ENCODE peak calls at places on chromosomes 1 and 21, in nine cellular contexts. One of them, this sample, is unnamed.

GRCh38 chr21:45818276-45818903 is 163.2 kb upstream of the COL6A1 start:
- DNase-seq in iPS-NIHi11: no peak
- DNase-seq in T follicular helper cell: no peak
- DNase-seq in NCI-H1105 treated with DMSO at 0.1 percent for 48 hours: no peak
- DNase-seq in iPS DF 6.9: no peak
- DNase-seq in Caki2: no peak
- DNase-seq in left ventricle myocardium inferior: no peak
- DNase-seq in heart left ventricle: no peak
- DNase-seq in HT-29: no peak
- DNase-seq in this sample: no peak

GRCh38 chr1:219659682-219660081 is 46.8 kb upstream of the ZC3H11B start:
- DNase-seq in iPS-NIHi11: peak; percentile 12
- DNase-seq in T follicular helper cell: no peak
- DNase-seq in NCI-H1105 treated with DMSO at 0.1 percent for 48 hours: no peak
- DNase-seq in iPS DF 6.9: no peak
- DNase-seq in Caki2: no peak
- DNase-seq in left ventricle myocardium inferior: no peak
- DNase-seq in heart left ventricle: no peak
- DNase-seq in HT-29: no peak
- DNase-seq in this sample: no peak

GRCh38 chr1:83500987-83501591 is 497.8 kb downstream of the TTLL7 start:
- DNase-seq in iPS-NIHi11: no peak
- DNase-seq in T follicular helper cell: no peak
- DNase-seq in NCI-H1105 treated with DMSO at 0.1 percent for 48 hours: no peak
- DNase-seq in iPS DF 6.9: no peak
- DNase-seq in Caki2: no peak
- DNase-seq in left ventricle myocardium inferior: no peak
- DNase-seq in heart left ventricle: no peak
- DNase-seq in HT-29: peak; percentile 7
- DNase-seq in this sample: no peak

GRCh38 chr1:169115891-169116585 is 9.5 kb downstream of the ATP1B1 start:
- DNase-seq in iPS-NIHi11: no peak
- DNase-seq in T follicular helper cell: no peak
- DNase-seq in NCI-H1105 treated with DMSO at 0.1 percent for 48 hours: no peak
- DNase-seq in iPS DF 6.9: no peak
- DNase-seq in Caki2: peak; percentile 99
- DNase-seq in left ventricle myocardium inferior: peak; percentile 48
- DNase-seq in heart left ventricle: peak; percentile 58
- DNase-seq in HT-29: peak; percentile 76
- DNase-seq in this sample: no peak

GRCh38 chr1:213464786-213465460 is 413.9 kb downstream of the RPS6KC1 start:
- DNase-seq in iPS-NIHi11: no peak
- DNase-seq in T follicular helper cell: no peak
- DNase-seq in NCI-H1105 treated with DMSO at 0.1 percent for 48 hours: no peak
- DNase-seq in iPS DF 6.9: no peak
- DNase-seq in Caki2: no peak
- DNase-seq in left ventricle myocardium inferior: no peak
- DNase-seq in heart left ventricle: no peak
- DNase-seq in HT-29: peak; percentile 31
- DNase-seq in this sample: no peak

GRCh38 chr1:228735871-228736586 is 750 bp downstream of the RHOU start:
- DNase-seq in iPS-NIHi11: peak; percentile 47
- DNase-seq in T follicular helper cell: no peak
- DNase-seq in NCI-H1105 treated with DMSO at 0.1 percent for 48 hours: peak; percentile 36
- DNase-seq in iPS DF 6.9: no peak
- DNase-seq in Caki2: no peak
- DNase-seq in left ventricle myocardium inferior: peak; percentile 37
- DNase-seq in heart left ventricle: peak; percentile 33
- DNase-seq in HT-29: peak; percentile 72
- DNase-seq in this sample: peak; percentile 65

GRCh38 chr1:62952596-62952995 is 168.7 kb downstream of the ATG4C start:
- DNase-seq in iPS-NIHi11: no peak
- DNase-seq in T follicular helper cell: no peak
- DNase-seq in NCI-H1105 treated with DMSO at 0.1 percent for 48 hours: no peak
- DNase-seq in iPS DF 6.9: no peak
- DNase-seq in Caki2: no peak
- DNase-seq in left ventricle myocardium inferior: no peak
- DNase-seq in heart left ventricle: no peak
- DNase-seq in HT-29: no peak
- DNase-seq in this sample: no peak

GRCh38 chr1:18949689-18950414 is 6.6 kb downstream of the IFFO2 start:
- DNase-seq in iPS-NIHi11: peak; percentile 50
- DNase-seq in T follicular helper cell: no peak
- DNase-seq in NCI-H1105 treated with DMSO at 0.1 percent for 48 hours: no peak
- DNase-seq in iPS DF 6.9: no peak
- DNase-seq in Caki2: peak; percentile 55
- DNase-seq in left ventricle myocardium inferior: no peak
- DNase-seq in heart left ventricle: no peak
- DNase-seq in HT-29: peak; percentile 70
- DNase-seq in this sample: no peak

GRCh38 chr1:64923294-64923718 is 43.0 kb downstream of the JAK1 start:
- DNase-seq in iPS-NIHi11: no peak
- DNase-seq in T follicular helper cell: no peak
- DNase-seq in NCI-H1105 treated with DMSO at 0.1 percent for 48 hours: peak; percentile 14
- DNase-seq in iPS DF 6.9: no peak
- DNase-seq in Caki2: no peak
- DNase-seq in left ventricle myocardium inferior: no peak
- DNase-seq in heart left ventricle: no peak
- DNase-seq in HT-29: no peak
- DNase-seq in this sample: no peak

GRCh38 chr21:44650265-44650972 is 4.0 kb downstream of the KRTAP12-4 start:
- DNase-seq in iPS-NIHi11: no peak
- DNase-seq in T follicular helper cell: no peak
- DNase-seq in NCI-H1105 treated with DMSO at 0.1 percent for 48 hours: no peak
- DNase-seq in iPS DF 6.9: no peak
- DNase-seq in Caki2: no peak
- DNase-seq in left ventricle myocardium inferior: no peak
- DNase-seq in heart left ventricle: no peak
- DNase-seq in HT-29: no peak
- DNase-seq in this sample: no peak

GRCh38 chr1:231626951-231627614 is 493 bp downstream of the DISC1 start:
- DNase-seq in iPS-NIHi11: peak; percentile 82
- DNase-seq in T follicular helper cell: peak; percentile 24
- DNase-seq in NCI-H1105 treated with DMSO at 0.1 percent for 48 hours: no peak
- DNase-seq in iPS DF 6.9: peak; percentile 50
- DNase-seq in Caki2: peak; percentile 38
- DNase-seq in left ventricle myocardium inferior: peak; percentile 80
- DNase-seq in heart left ventricle: peak; percentile 84
- DNase-seq in HT-29: no peak
- DNase-seq in this sample: no peak

GRCh38 chr1:235105051-235106043 is 23.3 kb downstream of the TOMM20 start:
- DNase-seq in iPS-NIHi11: no peak
- DNase-seq in T follicular helper cell: no peak
- DNase-seq in NCI-H1105 treated with DMSO at 0.1 percent for 48 hours: peak; percentile 48
- DNase-seq in iPS DF 6.9: no peak
- DNase-seq in Caki2: no peak
- DNase-seq in left ventricle myocardium inferior: no peak
- DNase-seq in heart left ventricle: no peak
- DNase-seq in HT-29: no peak
- DNase-seq in this sample: no peak

GRCh38 chr1:169784102-169784501 is 10.6 kb downstream of the METTL18 start:
- DNase-seq in iPS-NIHi11: no peak
- DNase-seq in T follicular helper cell: no peak
- DNase-seq in NCI-H1105 treated with DMSO at 0.1 percent for 48 hours: no peak
- DNase-seq in iPS DF 6.9: no peak
- DNase-seq in Caki2: no peak
- DNase-seq in left ventricle myocardium inferior: no peak
- DNase-seq in heart left ventricle: no peak
- DNase-seq in HT-29: no peak
- DNase-seq in this sample: no peak

GRCh38 chr1:59680044-59680443 is 134.7 kb upstream of the HOOK1 start:
- DNase-seq in iPS-NIHi11: no peak
- DNase-seq in T follicular helper cell: no peak
- DNase-seq in NCI-H1105 treated with DMSO at 0.1 percent for 48 hours: no peak
- DNase-seq in iPS DF 6.9: no peak
- DNase-seq in Caki2: no peak
- DNase-seq in left ventricle myocardium inferior: no peak
- DNase-seq in heart left ventricle: no peak
- DNase-seq in HT-29: no peak
- DNase-seq in this sample: no peak

GRCh38 chr1:91736999-91737615 is 148.8 kb downstream of the TGFBR3 start:
- DNase-seq in iPS-NIHi11: peak; percentile 68
- DNase-seq in T follicular helper cell: no peak
- DNase-seq in NCI-H1105 treated with DMSO at 0.1 percent for 48 hours: no peak
- DNase-seq in iPS DF 6.9: no peak
- DNase-seq in Caki2: peak; percentile 83
- DNase-seq in left ventricle myocardium inferior: no peak
- DNase-seq in heart left ventricle: no peak
- DNase-seq in HT-29: no peak
- DNase-seq in this sample: peak; percentile 29

GRCh38 chr1:177024623-177025022 is 139.9 kb downstream of the ASTN1 start:
- DNase-seq in iPS-NIHi11: no peak
- DNase-seq in T follicular helper cell: no peak
- DNase-seq in NCI-H1105 treated with DMSO at 0.1 percent for 48 hours: no peak
- DNase-seq in iPS DF 6.9: no peak
- DNase-seq in Caki2: no peak
- DNase-seq in left ventricle myocardium inferior: no peak
- DNase-seq in heart left ventricle: no peak
- DNase-seq in HT-29: no peak
- DNase-seq in this sample: no peak

GRCh38 chr1:40300249-40300567 is 16.9 kb downstream of the COL9A2 start:
- DNase-seq in iPS-NIHi11: no peak
- DNase-seq in T follicular helper cell: no peak
- DNase-seq in NCI-H1105 treated with DMSO at 0.1 percent for 48 hours: no peak
- DNase-seq in iPS DF 6.9: no peak
- DNase-seq in Caki2: no peak
- DNase-seq in left ventricle myocardium inferior: no peak
- DNase-seq in heart left ventricle: no peak
- DNase-seq in HT-29: no peak
- DNase-seq in this sample: no peak

GRCh38 chr1:68116643-68117235 is 66.3 kb upstream of the DIRAS3 start:
- DNase-seq in iPS-NIHi11: peak; percentile 50
- DNase-seq in T follicular helper cell: peak; percentile 6
- DNase-seq in NCI-H1105 treated with DMSO at 0.1 percent for 48 hours: peak; percentile 66
- DNase-seq in iPS DF 6.9: peak; percentile 27
- DNase-seq in Caki2: peak; percentile 28
- DNase-seq in left ventricle myocardium inferior: no peak
- DNase-seq in heart left ventricle: peak; percentile 51
- DNase-seq in HT-29: peak; percentile 71
- DNase-seq in this sample: peak; percentile 67

GRCh38 chr1:52503706-52504105 is 49.2 kb downstream of the TUT4 start:
- DNase-seq in iPS-NIHi11: no peak
- DNase-seq in T follicular helper cell: no peak
- DNase-seq in NCI-H1105 treated with DMSO at 0.1 percent for 48 hours: no peak
- DNase-seq in iPS DF 6.9: no peak
- DNase-seq in Caki2: no peak
- DNase-seq in left ventricle myocardium inferior: no peak
- DNase-seq in heart left ventricle: no peak
- DNase-seq in HT-29: no peak
- DNase-seq in this sample: no peak

GRCh38 chr1:239682945-239683344 is 296.6 kb downstream of the CHRM3 start:
- DNase-seq in iPS-NIHi11: no peak
- DNase-seq in T follicular helper cell: no peak
- DNase-seq in NCI-H1105 treated with DMSO at 0.1 percent for 48 hours: no peak
- DNase-seq in iPS DF 6.9: no peak
- DNase-seq in Caki2: no peak
- DNase-seq in left ventricle myocardium inferior: no peak
- DNase-seq in heart left ventricle: no peak
- DNase-seq in HT-29: no peak
- DNase-seq in this sample: no peak

This sample was measured in H1.